ENCODE peak calls at places on chromosomes 13 and 19, in six cellular contexts. R, C, L, O, G and U are unnamed samples.

GRCh38 chr13:42876270-42876714 is 94.9 kb downstream of the FAM216B start:
- DNase-seq in R (no peak), C (no peak), L (no peak), O (no peak), G (peak), U (no peak)

GRCh38 chr13:79434578-79434977 is 28.5 kb upstream of the RBM26 start:
- DNase-seq in R (no peak), C (no peak), L (no peak), O (no peak), G (no peak), U (no peak)

GRCh38 chr13:60230593-60230992 is 66.9 kb upstream of the DIAPH3 start:
- DNase-seq in R (no peak), C (peak), L (no peak), O (no peak), G (no peak), U (no peak)

GRCh38 chr13:76684336-76684735 is 201.9 kb downstream of the KCTD12 start:
- DNase-seq in R (no peak), C (no peak), L (no peak), O (no peak), G (no peak), U (no peak)

GRCh38 chr13:34011552-34012085 is 193.7 kb downstream of the RFC3 start:
- DNase-seq in R (no peak), C (no peak), L (peak), O (no peak), G (no peak), U (no peak)

GRCh38 chr19:16457195-16457953 is 14.4 kb downstream of the EPS15L1 start:
- DNase-seq in R (peak), C (no peak), L (peak), O (no peak), G (no peak), U (peak)

GRCh38 chr13:95921485-95921884 is 131.7 kb downstream of the UGGT2 start:
- DNase-seq in R (no peak), C (no peak), L (no peak), O (no peak), G (no peak), U (no peak)

GRCh38 chr13:93862259-93862658 is 617.2 kb downstream of the DCT start:
- DNase-seq in R (no peak), C (no peak), L (no peak), O (no peak), G (no peak), U (no peak)

GRCh38 chr19:16849168-16849567 is 20.0 kb downstream of the SIN3B start:
- DNase-seq in R (no peak), C (no peak), L (no peak), O (no peak), G (no peak), U (no peak)

GRCh38 chr13:30681489-30682242 is 53.7 kb upstream of the ALOX5AP start:
- DNase-seq in R (no peak), C (no peak), L (no peak), O (no peak), G (no peak), U (no peak)

GRCh38 chr13:40920826-40921225 is 98.3 kb downstream of the ELF1 start:
- DNase-seq in R (no peak), C (no peak), L (no peak), O (no peak), G (no peak), U (no peak)

GRCh38 chr13:39410089-39410901 is 192.7 kb downstream of the LHFPL6 start:
- DNase-seq in R (no peak), C (no peak), L (no peak), O (no peak), G (no peak), U (no peak)

GRCh38 chr13:101346942-101347728 is 69.2 kb downstream of the NALCN start:
- DNase-seq in R (no peak), C (no peak), L (no peak), O (no peak), G (no peak), U (no peak)

GRCh38 chr19:7471696-7472620 is 16.9 kb downstream of the PEX11G start:
- DNase-seq in R (no peak), C (no peak), L (no peak), O (no peak), G (no peak), U (no peak)

GRCh38 chr19:38294090-38294489 is 10.0 kb upstream of the C19orf33 start:
- DNase-seq in R (no peak), C (no peak), L (no peak), O (no peak), G (no peak), U (no peak)

GRCh38 chr13:44834404-44834803 is 154.9 kb downstream of the NUFIP1 start:
- DNase-seq in R (no peak), C (no peak), L (no peak), O (no peak), G (no peak), U (no peak)

GRCh38 chr19:6743714-6744380 is 4.4 kb downstream of the TRIP10 start:
- DNase-seq in R (no peak), C (no peak), L (no peak), O (no peak), G (no peak), U (no peak)

GRCh38 chr13:78603240-78603947 is at the start of gene POU4F1:
- DNase-seq in R (peak), C (peak), L (peak), O (no peak), G (peak), U (peak)

GRCh38 chr19:41699231-41699967 is 9.0 kb upstream of the CEACAM5 start:
- DNase-seq in R (no peak), C (no peak), L (no peak), O (no peak), G (no peak), U (no peak)

GRCh38 chr19:47651691-47652090 is 42.8 kb downstream of the BICRA start:
- DNase-seq in R (no peak), C (no peak), L (no peak), O (no peak), G (no peak), U (no peak)

GRCh38 chr13:39451860-39452301 is 151.1 kb downstream of the LHFPL6 start:
- DNase-seq in R (no peak), C (no peak), L (no peak), O (no peak), G (no peak), U (no peak)

GRCh38 chr13:40478775-40479174 is 187.7 kb downstream of the FOXO1 start:
- DNase-seq in R (no peak), C (no peak), L (no peak), O (no peak), G (no peak), U (no peak)

GRCh38 chr19:1073956-1074511 is 7.1 kb downstream of the ARHGAP45 start:
- DNase-seq in R (no peak), C (no peak), L (no peak), O (no peak), G (no peak), U (no peak)

GRCh38 chr19:1725100-1726064 is 27.9 kb upstream of the ONECUT3 start:
- DNase-seq in R (peak), C (peak), L (peak), O (no peak), G (no peak), U (peak)

GRCh38 chr13:27311518-27312208 is 41.0 kb downstream of the RASL11A start:
- DNase-seq in R (no peak), C (no peak), L (no peak), O (no peak), G (no peak), U (no peak)

GRCh38 chr13:109998808-109999528 is 212.6 kb upstream of the IRS2 start:
- DNase-seq in R (no peak), C (no peak), L (no peak), O (no peak), G (no peak), U (no peak)

GRCh38 chr19:45103200-45103624 is 10.2 kb downstream of the PPP1R37 start:
- DNase-seq in R (no peak), C (no peak), L (no peak), O (no peak), G (no peak), U (no peak)
- TF ChIP-seq SP1 in R (no peak), C (no peak), L (no peak), O (no peak), G (no peak), U (no peak)

DNA sequence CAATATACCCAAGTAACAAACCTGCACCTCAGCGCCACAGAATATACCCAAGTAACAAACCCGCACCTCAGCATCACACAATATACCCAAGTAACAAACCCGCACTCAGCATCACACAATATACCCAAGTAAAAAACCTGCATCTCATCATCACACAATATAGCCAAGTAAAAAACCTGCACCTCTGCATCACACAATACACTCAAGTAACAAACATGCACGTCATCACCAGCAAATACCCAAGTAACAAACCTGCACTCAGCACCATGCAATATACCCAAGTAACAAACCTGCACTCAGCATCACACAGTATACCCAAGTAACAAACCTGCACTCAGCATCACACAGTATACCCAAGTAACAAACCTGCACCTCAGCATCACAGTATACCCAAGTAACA is 69.8 kb downstream of the UQCRFS1 start:
- DNase-seq in R (no peak), C (no peak), L (no peak), O (no peak), G (no peak), U (no peak)
- TF ChIP-seq CTCF in R (no peak), C (no peak), L (no peak), O (no peak), G (no peak), U (no peak)

GRCh38 chr19:15419413-15420025 is 731 bp upstream of the AKAP8L start:
- DNase-seq in R (no peak), C (peak), L (no peak), O (no peak), G (no peak), U (no peak)
- TF ChIP-seq SP1 in R (no peak), C (no peak), L (no peak), O (no peak), G (no peak), U (no peak)

DNA sequence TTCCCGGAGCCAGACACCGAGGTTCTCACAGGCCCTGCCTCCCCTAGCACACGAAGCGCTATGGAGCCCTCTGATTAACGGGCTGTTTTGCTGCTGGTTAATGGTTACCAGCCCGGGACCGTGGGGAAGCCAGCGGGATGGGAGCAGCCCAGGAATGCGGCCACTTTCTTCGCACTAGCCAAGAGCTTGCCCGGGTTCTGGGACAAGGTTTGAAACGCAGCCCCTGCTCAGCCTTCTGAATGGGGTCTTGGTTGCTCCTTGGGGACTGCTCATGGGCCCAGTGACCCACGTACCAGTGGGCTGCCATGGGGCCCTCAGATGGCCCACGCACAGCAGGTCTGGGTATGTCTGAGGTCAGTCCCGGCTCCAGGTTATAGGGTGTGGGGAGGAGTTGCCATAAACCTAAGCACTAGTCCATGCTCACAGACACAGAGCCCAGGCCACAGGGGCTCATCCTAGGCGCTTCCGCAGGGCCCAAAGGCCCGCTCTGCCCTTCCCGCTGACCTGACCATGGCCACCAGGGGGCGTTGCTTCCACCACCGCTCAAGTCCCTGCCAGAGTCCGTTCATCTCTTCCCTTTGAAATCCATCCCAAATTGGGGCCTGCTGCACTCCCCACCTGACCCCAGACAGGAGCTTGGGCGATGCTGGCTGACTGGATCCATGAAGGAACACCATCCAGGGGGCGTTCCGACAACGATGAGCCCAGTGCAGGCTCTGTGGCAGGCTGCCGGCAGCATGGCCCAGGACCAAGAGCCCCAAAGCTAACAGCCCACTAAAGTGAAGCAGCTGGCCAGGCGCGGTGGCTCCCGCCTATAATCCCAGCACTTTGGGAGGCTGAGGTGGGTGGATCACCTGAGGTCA is 31.5 kb upstream of the ISYNA1 start:
- DNase-seq in R (peak), C (peak), L (peak), O (peak), G (no peak), U (peak)
- TF ChIP-seq CTCF in R (peak), C (peak), L (peak), O (peak), G (peak), U (peak)

DNA sequence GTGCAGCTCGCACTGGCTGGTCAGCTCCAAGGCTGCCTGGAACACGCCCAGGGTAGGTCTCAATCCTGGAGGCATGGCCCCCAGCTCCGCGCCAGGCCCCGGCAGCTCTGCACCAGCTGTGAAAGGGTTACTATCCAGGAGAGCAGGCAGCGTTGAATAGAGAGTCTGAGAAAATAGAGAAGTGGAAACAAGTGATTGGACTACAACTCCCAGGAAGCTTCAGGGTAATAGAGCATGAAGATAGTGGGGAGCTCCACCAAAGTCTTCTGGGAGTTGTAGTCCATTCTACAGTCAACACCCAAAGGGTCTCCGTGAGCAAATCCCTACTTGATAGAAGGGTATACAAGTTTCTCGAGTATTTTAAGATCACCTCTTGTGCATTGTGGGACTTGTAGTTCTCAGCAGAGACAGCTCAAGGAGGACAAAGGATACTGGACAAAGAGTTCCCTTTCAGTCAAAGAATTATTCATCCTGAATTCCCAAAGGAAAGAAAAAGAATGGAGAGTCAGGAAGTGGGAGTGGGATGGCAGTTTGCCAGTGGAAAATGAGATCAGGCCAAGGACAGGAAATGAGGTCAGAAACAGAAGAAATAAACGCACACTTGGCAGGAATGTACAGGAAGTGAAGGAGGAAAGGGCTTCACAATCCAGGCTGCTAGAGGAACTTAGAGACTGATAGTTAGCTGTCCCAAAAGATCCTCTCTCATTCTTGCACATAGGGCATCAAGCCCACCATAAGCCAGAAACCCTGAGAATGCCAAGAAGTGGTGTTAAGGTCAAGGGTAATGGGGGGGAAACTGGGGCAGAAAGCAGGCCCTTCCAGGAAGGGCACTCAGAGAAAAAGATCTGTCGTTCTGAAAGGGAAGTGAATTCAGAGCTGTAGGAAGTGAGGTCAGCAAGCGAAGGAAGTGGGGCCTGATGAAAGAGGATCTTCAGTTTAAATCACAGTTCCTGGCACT is 5.5 kb upstream of the MAMSTR start:
- DNase-seq in R (no peak), C (peak), L (no peak), O (peak), G (no peak), U (no peak)
- TF ChIP-seq SP1 in R (no peak), C (no peak), L (no peak), O (peak), G (no peak), U (no peak)

GRCh38 chr13:113121928-113122420 is 625 bp upstream of the F10 start:
- DNase-seq in R (no peak), C (no peak), L (no peak), O (no peak), G (no peak), U (no peak)

GRCh38 chr13:113121183-113121927 is 1.2 kb upstream of the F10 start:
- DNase-seq in R (no peak), C (no peak), L (no peak), O (no peak), G (no peak), U (no peak)

GRCh38 chr13:113123226-113124150 is 889 bp downstream of the F10 start:
- DNase-seq in R (no peak), C (peak), L (peak), O (no peak), G (no peak), U (peak)

GRCh38 chr13:113124211-113125025 is 1.8 kb downstream of the F10 start:
- DNase-seq in R (no peak), C (no peak), L (no peak), O (no peak), G (no peak), U (no peak)

DNA sequence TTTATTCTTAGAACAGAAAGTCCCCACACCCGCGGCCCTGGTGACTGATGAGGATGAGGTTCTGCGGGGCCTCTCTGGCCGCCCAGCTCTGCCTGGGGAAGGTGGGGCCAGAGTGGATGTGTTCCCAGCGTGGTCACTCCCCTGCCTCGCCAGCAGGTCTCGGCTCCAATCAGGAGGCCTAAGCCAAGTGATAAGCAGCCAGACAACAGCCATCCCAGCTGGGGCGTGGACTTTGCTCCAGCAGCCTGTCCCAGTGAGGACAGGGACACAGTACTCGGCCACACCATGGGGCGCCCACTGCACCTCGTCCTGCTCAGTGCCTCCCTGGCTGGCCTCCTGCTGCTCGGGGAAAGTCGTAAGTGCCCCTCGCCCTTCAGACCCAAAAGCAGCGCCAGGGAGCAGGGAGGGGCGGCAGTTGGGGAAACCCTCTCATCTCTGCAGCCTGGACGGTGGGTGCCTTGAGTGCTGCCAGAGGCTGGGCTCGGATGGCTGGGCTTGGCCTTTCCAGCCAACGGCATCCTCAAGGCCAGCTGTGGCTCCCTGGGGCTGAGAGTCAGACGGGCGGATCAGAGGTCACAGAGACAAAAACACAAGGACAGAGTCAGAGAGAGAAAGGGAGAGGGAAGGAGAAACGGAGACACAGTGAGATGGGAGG is at the start of gene F10:
- DNase-seq in R (peak), C (peak), L (peak), O (peak), G (no peak), U (peak)
- TF ChIP-seq CTCF in R (no peak), C (no peak), L (peak), O (no peak), G (no peak), U (no peak)

DNA sequence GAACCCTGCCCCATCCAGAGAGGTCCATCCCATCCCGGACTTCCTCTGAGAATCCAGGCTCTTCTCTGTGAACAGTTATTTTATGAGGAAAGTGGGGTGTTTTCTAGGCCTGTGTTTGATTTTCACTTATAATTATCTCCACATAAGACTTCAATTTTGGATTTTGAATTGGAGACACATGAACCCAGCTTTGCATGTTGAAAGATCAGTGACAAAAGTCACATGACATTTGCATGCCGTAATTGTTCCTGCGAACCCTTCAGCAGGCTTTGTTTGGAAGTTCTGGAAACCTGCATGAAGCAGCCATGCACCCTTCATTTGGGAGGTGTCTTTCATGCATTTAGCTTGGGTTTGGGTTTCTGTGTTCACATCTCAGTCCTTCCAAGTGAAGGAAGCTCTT is 44.9 kb upstream of the ZNF536 start:
- DNase-seq in R (no peak), C (no peak), L (no peak), O (no peak), G (no peak), U (no peak)
- TF ChIP-seq SP1 in R (no peak), C (no peak), L (no peak), O (no peak), G (no peak), U (no peak)

DNA sequence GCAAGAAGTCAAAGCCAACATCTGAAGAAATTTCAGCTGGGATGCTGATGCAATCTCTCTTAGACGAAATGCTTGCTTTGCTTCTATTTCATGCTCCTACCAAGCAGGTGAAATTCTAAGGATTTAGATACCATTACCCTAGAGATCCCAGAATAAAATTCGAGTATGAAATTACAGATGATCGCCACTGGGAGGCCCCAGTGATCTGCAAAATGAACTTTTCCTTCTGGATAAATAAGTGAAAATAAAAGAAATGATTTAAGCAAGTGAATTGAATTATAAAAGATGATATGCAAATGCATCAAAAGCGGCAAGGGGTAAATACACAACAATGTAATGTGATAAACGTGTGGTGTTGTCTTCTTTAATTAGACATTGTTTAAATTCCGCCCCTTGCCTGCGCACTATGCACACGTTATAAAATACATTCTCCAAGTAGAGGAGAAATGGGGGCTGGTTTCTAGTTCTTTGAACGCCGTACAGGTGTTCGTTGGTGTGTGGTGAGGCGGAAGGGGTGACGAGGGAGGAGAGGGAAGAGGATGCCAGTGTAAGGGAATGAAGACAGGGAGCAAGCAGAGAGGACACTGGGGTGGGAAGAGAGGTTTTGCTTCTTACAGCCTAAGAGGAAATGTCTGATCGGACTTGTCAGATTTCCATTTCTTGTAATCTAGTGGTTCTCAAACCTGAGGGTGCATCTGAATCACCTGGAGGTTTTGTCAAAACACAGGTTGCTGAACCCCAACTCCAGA is 58.0 kb downstream of the ERCC5 start:
- DNase-seq in R (no peak), C (peak), L (no peak), O (no peak), G (no peak), U (no peak)
- TF ChIP-seq CTCF in R (peak), C (peak), L (no peak), O (peak), G (peak), U (peak)